ENCODE peak calls at places on chromosomes 1 and 21, in six cellular contexts. C is AML-193; X is GM13976; I is nephron progenitor cell; Y is CD8-positive, alpha-beta memory T cell; B is stimulated activated CD8-positive, alpha-beta memory T cell treated with anti-CD3 and anti-CD28 coated beads, Interleukin-15, amount 100 ng/mL, for 4 hours. R is an unnamed sample.

GRCh38 chr1:155184835-155185782 is 11.5 kb downstream of the TRIM46 start:
- DNase-seq in C (no peak), X (peak; percentile 86), I (no peak), Y (peak; percentile 28), B (no peak), R (no peak)

GRCh38 chr1:162035241-162035640 is 11.6 kb upstream of the OLFML2B start:
- DNase-seq in C (no peak), X (no peak), I (no peak), Y (no peak), B (no peak), R (no peak)

GRCh38 chr1:87449348-87449963 is 120.8 kb downstream of the LMO4 start:
- DNase-seq in C (no peak), X (peak; percentile 46), I (no peak), Y (no peak), B (peak; percentile 3), R (no peak)

GRCh38 chr1:224114787-224115175 is 870 bp downstream of the FBXO28 start:
- DNase-seq in C (no peak), X (no peak), I (no peak), Y (no peak), B (no peak), R (no peak)

GRCh38 chr21:15728046-15728445 is 1.7 kb upstream of the USP25 start:
- DNase-seq in C (no peak), X (no peak), I (no peak), Y (no peak), B (no peak), R (no peak)

GRCh38 chr21:19992540-19992939 is 1005.7 kb upstream of the NCAM2 start:
- DNase-seq in C (no peak), X (no peak), I (no peak), Y (no peak), B (no peak), R (no peak)

GRCh38 chr1:184152944-184153343 is 101.4 kb downstream of the TSEN15 start:
- DNase-seq in C (no peak), X (no peak), I (no peak), Y (no peak), B (no peak), R (no peak)

GRCh38 chr1:16082283-16083038 is 9.0 kb upstream of the FAM131C start:
- DNase-seq in C (peak; percentile 27), X (peak; percentile 86), I (peak; percentile 81), Y (peak; percentile 60), B (peak; percentile 29), R (no peak)

GRCh38 chr1:157992031-157992568 is 1.3 kb upstream of the KIRREL1 start:
- DNase-seq in C (peak; percentile 14), X (peak; percentile 73), I (peak; percentile 78), Y (no peak), B (no peak), R (peak; percentile 44)

GRCh38 chr1:28887418-28887834 is 26.9 kb upstream of the EPB41 start:
- DNase-seq in C (peak; percentile 23), X (peak; percentile 58), I (peak; percentile 61), Y (peak; percentile 76), B (no peak), R (no peak)

GRCh38 chr1:91781371-91781825 is 104.6 kb downstream of the TGFBR3 start:
- DNase-seq in C (no peak), X (no peak), I (no peak), Y (no peak), B (no peak), R (no peak)

GRCh38 chr1:67942269-67942668 is 108.2 kb downstream of the DIRAS3 start:
- DNase-seq in C (no peak), X (no peak), I (no peak), Y (no peak), B (no peak), R (no peak)

GRCh38 chr1:203926025-203926540 is 64.7 kb downstream of the SNRPE start:
- DNase-seq in C (no peak), X (no peak), I (no peak), Y (no peak), B (no peak), R (no peak)

GRCh38 chr1:21652101-21652936 is 16.8 kb downstream of the RAP1GAP start:
- DNase-seq in C (no peak), X (no peak), I (no peak), Y (no peak), B (no peak), R (no peak)

GRCh38 chr1:198907423-198907746 is 268.5 kb downstream of the PTPRC start:
- DNase-seq in C (no peak), X (no peak), I (no peak), Y (no peak), B (no peak), R (no peak)

GRCh38 chr1:228099331-228099732 is 3.8 kb downstream of the C1orf35 start:
- DNase-seq in C (no peak), X (no peak), I (no peak), Y (no peak), B (no peak), R (no peak)

GRCh38 chr1:48917901-48918603 is 141.4 kb upstream of the BEND5 start:
- DNase-seq in C (no peak), X (no peak), I (no peak), Y (peak; percentile 44), B (no peak), R (no peak)

GRCh38 chr1:91502138-91502881 is 1.7 kb downstream of the CDC7 start:
- DNase-seq in C (no peak), X (no peak), I (no peak), Y (no peak), B (no peak), R (no peak)

GRCh38 chr21:35578831-35579470 is 481.4 kb downstream of the SETD4 start:
- DNase-seq in C (no peak), X (no peak), I (no peak), Y (no peak), B (no peak), R (no peak)

GRCh38 chr1:185860316-185860715 is 126.1 kb downstream of the HMCN1 start:
- DNase-seq in C (no peak), X (no peak), I (no peak), Y (no peak), B (no peak), R (no peak)

GRCh38 chr1:165235158-165235776 is 121.2 kb downstream of the LMX1A start:
- DNase-seq in C (no peak), X (no peak), I (peak; percentile 73), Y (no peak), B (no peak), R (no peak)

GRCh38 chr21:41410767-41411448 is 15.1 kb upstream of the MX1 start:
- DNase-seq in C (no peak), X (no peak), I (no peak), Y (no peak), B (no peak), R (no peak)

GRCh38 chr1:60898413-60898812 is 183.9 kb upstream of the NFIA start:
- DNase-seq in C (no peak), X (no peak), I (no peak), Y (no peak), B (no peak), R (no peak)

GRCh38 chr1:199463521-199464127 is 563.9 kb upstream of the NR5A2 start:
- DNase-seq in C (peak; percentile 49), X (peak; percentile 5), I (peak; percentile 5), Y (no peak), B (no peak), R (no peak)

GRCh38 chr1:23619299-23620188 is 60.2 kb upstream of the ID3 start:
- DNase-seq in C (no peak), X (peak; percentile 89), I (peak; percentile 31), Y (peak; percentile 92), B (peak; percentile 85), R (no peak)

GRCh38 chr1:54741531-54741930 is 22.8 kb downstream of the PARS2 start:
- DNase-seq in C (no peak), X (no peak), I (no peak), Y (no peak), B (no peak), R (no peak)

GRCh38 chr1:41670558-41670957 is 186.1 kb upstream of the EDN2 start:
- DNase-seq in C (no peak), X (no peak), I (no peak), Y (no peak), B (no peak), R (peak; percentile 31)

GRCh38 chr1:54310439-54311328 is 95.5 kb downstream of the SSBP3 start:
- DNase-seq in C (peak; percentile 3), X (peak; percentile 64), I (peak; percentile 72), Y (no peak), B (peak; percentile 15), R (no peak)

GRCh38 chr1:36766481-36766880 is 267.8 kb downstream of the GRIK3 start:
- DNase-seq in C (no peak), X (no peak), I (no peak), Y (no peak), B (no peak), R (no peak)

GRCh38 chr1:58780586-58781452 is 3.0 kb downstream of the JUN start:
- DNase-seq in C (no peak), X (no peak), I (no peak), Y (peak; percentile 62), B (no peak), R (no peak)

GRCh38 chr1:206792939-206793607 is 20.8 kb upstream of the IL10 start:
- DNase-seq in C (no peak), X (peak; percentile 49), I (no peak), Y (no peak), B (no peak), R (no peak)

GRCh38 chr1:100164702-100165101 is 13.4 kb downstream of the LRRC39 start:
- DNase-seq in C (no peak), X (no peak), I (no peak), Y (no peak), B (no peak), R (no peak)

GRCh38 chr1:246794261-246795093 is 70.3 kb downstream of the SCCPDH start:
- DNase-seq in C (no peak), X (no peak), I (peak; percentile 28), Y (no peak), B (no peak), R (no peak)

GRCh38 chr21:33266784-33267135 is 593 bp downstream of the IL10RB start:
- DNase-seq in C (no peak), X (peak; percentile 53), I (no peak), Y (peak; percentile 61), B (no peak), R (no peak)

GRCh38 chr1:61259379-61260148 is 177.2 kb downstream of the NFIA start:
- DNase-seq in C (no peak), X (no peak), I (no peak), Y (no peak), B (no peak), R (no peak)

GRCh38 chr1:201539561-201540404 is 856 bp downstream of the NAV1 start:
- DNase-seq in C (no peak), X (no peak), I (peak; percentile 45), Y (no peak), B (no peak), R (peak; percentile 74)

GRCh38 chr21:41951876-41952567 is 1.8 kb downstream of the C2CD2 start:
- DNase-seq in C (no peak), X (no peak), I (no peak), Y (no peak), B (no peak), R (no peak)

GRCh38 chr1:7552402-7552801 is 218.7 kb upstream of the VAMP3 start:
- DNase-seq in C (no peak), X (no peak), I (peak; percentile 63), Y (no peak), B (no peak), R (no peak)

GRCh38 chr1:160260436-160261382 is 1.6 kb downstream of the DCAF8 start:
- DNase-seq in C (no peak), X (no peak), I (peak; percentile 26), Y (no peak), B (no peak), R (no peak)

R was measured in caudate nucleus.